ENCODE peak calls at places on chromosomes 2 and 18, in nine cellular contexts. K, H, E, T, G, L, X, R and F are unnamed samples.

GRCh38 chr2:180291552-180292421 is 284.7 kb upstream of the CWC22 start:
- DNase-seq in H (no peak), G (no peak), L (no peak), T (no peak), E (no peak), X (no peak), K (no peak), R (peak; percentile 2), F (no peak)

GRCh38 chr2:529425-529824 is 147.8 kb downstream of the TMEM18 start:
- DNase-seq in T (no peak), R (peak; percentile 36), G (peak; percentile 92), X (no peak), K (no peak), H (no peak), E (peak; percentile 22), L (no peak), F (no peak)

GRCh38 chr2:176390276-176390675 is 121.0 kb downstream of the MTX2 start:
- DNase-seq in T (no peak), H (no peak), R (no peak), X (no peak), L (no peak), G (no peak), K (no peak), E (no peak), F (no peak)

GRCh38 chr18:8998481-8999217 is 103.8 kb upstream of the NDUFV2 start:
- DNase-seq in X (no peak), E (no peak), K (no peak), R (peak; percentile 23), T (no peak), H (no peak), G (peak; percentile 81), L (no peak), F (no peak)

GRCh38 chr18:26911840-26912239 is 46.3 kb upstream of the AQP4 start:
- DNase-seq in L (no peak), K (no peak), X (no peak), H (no peak), T (no peak), E (no peak), G (no peak), R (no peak), F (no peak)

GRCh38 chr18:77108001-77108692 is 24.4 kb downstream of the MBP start:
- DNase-seq in E (peak; percentile 57), T (no peak), R (peak; percentile 49), X (no peak), H (no peak), G (peak; percentile 74), K (no peak), L (no peak), F (no peak)

GRCh38 chr2:21250693-21251092 is 126.9 kb downstream of the TDRD15 start:
- DNase-seq in H (no peak), X (no peak), T (no peak), L (no peak), G (no peak), K (no peak), E (no peak), R (no peak), F (no peak)

GRCh38 chr2:96547203-96547641 is 10.7 kb downstream of the ARID5A start:
- DNase-seq in E (no peak), K (no peak), R (no peak), L (no peak), T (no peak), G (no peak), X (peak; percentile 76), H (peak; percentile 29), F (no peak)